ENCODE peak calls at places on chromosomes 5 and 9, in nine cellular contexts. One of them, this sample, is unnamed.

GRCh38 chr9:113471143-113471542 is 7.6 kb downstream of the RGS3 start:
- DNase-seq in prostate gland: no peak
- DNase-seq in suprapubic skin: no peak
- DNase-seq in endothelial cell of umbilical vein: no peak
- DNase-seq in GM12891: no peak
- DNase-seq in upper lobe of left lung: no peak
- DNase-seq in GM12878: no peak
- DNase-seq in transverse colon: no peak
- DNase-seq in K562: no peak
- DNase-seq in this sample: no peak

GRCh38 chr5:61620660-61621650 is 288.9 kb downstream of the ZSWIM6 start:
- DNase-seq in K562: no peak
- DNase-seq in endothelial cell of umbilical vein: no peak
- DNase-seq in GM12878: no peak
- DNase-seq in suprapubic skin: no peak
- DNase-seq in prostate gland: peak
- DNase-seq in transverse colon: no peak
- DNase-seq in GM12891: no peak
- DNase-seq in upper lobe of left lung: no peak
- DNase-seq in this sample: no peak

GRCh38 chr5:151074557-151074956 is 6.3 kb downstream of the TNIP1 start:
- DNase-seq in suprapubic skin: no peak
- DNase-seq in endothelial cell of umbilical vein: no peak
- DNase-seq in prostate gland: no peak
- DNase-seq in K562: no peak
- DNase-seq in transverse colon: no peak
- DNase-seq in GM12891: no peak
- DNase-seq in upper lobe of left lung: no peak
- DNase-seq in GM12878: no peak
- DNase-seq in this sample: no peak

GRCh38 chr5:134851307-134851923 is 5.6 kb downstream of the C5orf24 start:
- DNase-seq in GM12878: no peak
- DNase-seq in GM12891: no peak
- DNase-seq in upper lobe of left lung: no peak
- DNase-seq in transverse colon: no peak
- DNase-seq in K562: peak
- DNase-seq in endothelial cell of umbilical vein: peak
- DNase-seq in prostate gland: no peak
- DNase-seq in suprapubic skin: no peak
- DNase-seq in this sample: no peak

GRCh38 chr5:173742432-173742816 is 126.0 kb upstream of the BOD1 start:
- DNase-seq in upper lobe of left lung: no peak
- DNase-seq in prostate gland: no peak
- DNase-seq in GM12891: peak
- DNase-seq in GM12878: peak
- DNase-seq in K562: no peak
- DNase-seq in endothelial cell of umbilical vein: no peak
- DNase-seq in transverse colon: no peak
- DNase-seq in suprapubic skin: no peak
- DNase-seq in this sample: peak

GRCh38 chr9:36884721-36885120 is 149.3 kb downstream of the PAX5 start:
- DNase-seq in GM12891: no peak
- DNase-seq in prostate gland: no peak
- DNase-seq in endothelial cell of umbilical vein: no peak
- DNase-seq in suprapubic skin: no peak
- DNase-seq in upper lobe of left lung: no peak
- DNase-seq in transverse colon: no peak
- DNase-seq in K562: no peak
- DNase-seq in GM12878: no peak
- DNase-seq in this sample: no peak

GRCh38 chr5:61623401-61624069 is 291.5 kb downstream of the ZSWIM6 start:
- DNase-seq in GM12878: no peak
- DNase-seq in endothelial cell of umbilical vein: peak
- DNase-seq in upper lobe of left lung: no peak
- DNase-seq in prostate gland: no peak
- DNase-seq in K562: peak
- DNase-seq in GM12891: no peak
- DNase-seq in suprapubic skin: no peak
- DNase-seq in transverse colon: no peak
- DNase-seq in this sample: no peak

GRCh38 chr5:139745800-139746690 is 49.6 kb upstream of the PSD2 start:
- DNase-seq in upper lobe of left lung: peak
- DNase-seq in endothelial cell of umbilical vein: peak
- DNase-seq in transverse colon: peak
- DNase-seq in K562: peak
- DNase-seq in suprapubic skin: peak
- DNase-seq in GM12891: no peak
- DNase-seq in GM12878: no peak
- DNase-seq in prostate gland: peak
- DNase-seq in this sample: no peak

GRCh38 chr5:132283423-132284043 is 10.7 kb upstream of the SLC22A4 start:
- DNase-seq in GM12891: no peak
- DNase-seq in K562: no peak
- DNase-seq in prostate gland: no peak
- DNase-seq in suprapubic skin: no peak
- DNase-seq in upper lobe of left lung: no peak
- DNase-seq in GM12878: no peak
- DNase-seq in transverse colon: no peak
- DNase-seq in endothelial cell of umbilical vein: peak
- DNase-seq in this sample: no peak

GRCh38 chr9:16210440-16210839 is 657.6 kb downstream of the CCDC171 start:
- DNase-seq in suprapubic skin: no peak
- DNase-seq in GM12891: no peak
- DNase-seq in endothelial cell of umbilical vein: no peak
- DNase-seq in transverse colon: no peak
- DNase-seq in prostate gland: no peak
- DNase-seq in K562: no peak
- DNase-seq in GM12878: no peak
- DNase-seq in upper lobe of left lung: no peak
- DNase-seq in this sample: no peak

GRCh38 chr9:68872026-68872501 is 141.8 kb downstream of the PRKACG start:
- DNase-seq in prostate gland: no peak
- DNase-seq in suprapubic skin: no peak
- DNase-seq in GM12878: no peak
- DNase-seq in transverse colon: no peak
- DNase-seq in endothelial cell of umbilical vein: no peak
- DNase-seq in K562: no peak
- DNase-seq in upper lobe of left lung: no peak
- DNase-seq in GM12891: no peak
- DNase-seq in this sample: no peak

GRCh38 chr5:69295088-69295754 is 37.4 kb downstream of the CCDC125 start:
- DNase-seq in prostate gland: no peak
- DNase-seq in transverse colon: no peak
- DNase-seq in endothelial cell of umbilical vein: peak
- DNase-seq in GM12878: no peak
- DNase-seq in suprapubic skin: no peak
- DNase-seq in GM12891: no peak
- DNase-seq in K562: no peak
- DNase-seq in upper lobe of left lung: no peak
- DNase-seq in this sample: no peak

DNA sequence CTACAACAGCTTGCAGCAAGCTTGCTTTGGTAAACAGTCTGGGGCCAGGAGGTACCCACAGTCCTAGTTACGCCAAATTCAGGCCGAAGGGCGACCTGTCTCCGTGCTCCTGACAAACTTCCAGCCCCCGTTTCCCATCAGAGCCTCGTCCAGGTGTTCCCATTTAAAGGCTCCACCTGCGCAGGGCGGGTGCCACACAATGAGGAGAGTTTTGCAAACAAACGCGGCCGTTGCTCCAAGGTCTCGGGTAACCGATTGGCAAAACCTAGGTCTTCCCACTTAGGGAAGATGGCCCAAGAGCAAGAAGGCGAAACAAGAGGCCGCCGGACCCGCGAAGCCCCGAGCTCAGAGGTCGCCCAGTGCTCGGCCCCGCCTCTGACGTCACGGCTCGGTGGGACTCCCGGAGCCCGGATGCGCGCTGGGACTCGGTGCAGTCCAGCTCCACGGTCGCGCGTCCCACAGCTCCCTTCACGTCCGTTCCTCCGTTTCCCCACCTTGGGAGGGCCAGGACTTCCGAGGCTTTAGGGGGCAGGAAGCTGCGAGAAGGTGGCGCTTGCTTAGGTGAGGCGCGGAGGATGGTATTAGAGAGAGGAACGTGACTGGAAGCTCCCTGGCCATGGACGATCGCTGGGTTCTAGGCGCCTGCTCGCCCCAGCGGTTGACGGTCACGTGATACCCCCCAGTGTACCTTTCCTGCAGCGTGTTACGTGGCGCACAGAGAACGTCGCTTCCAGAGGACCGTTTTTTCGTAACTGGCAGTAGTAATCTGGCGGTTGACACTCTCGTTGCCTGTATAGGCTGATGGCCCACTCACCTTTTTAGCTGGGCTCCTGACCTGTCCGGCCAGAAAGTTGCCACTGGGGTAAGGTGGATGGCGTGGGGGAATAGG is 41.8 kb upstream of the KDM4C start:
- DNase-seq in transverse colon: peak
- DNase-seq in GM12891: no peak
- DNase-seq in suprapubic skin: peak
- DNase-seq in endothelial cell of umbilical vein: no peak
- DNase-seq in prostate gland: peak
- DNase-seq in GM12878: peak
- DNase-seq in upper lobe of left lung: peak
- DNase-seq in K562: no peak
- DNase-seq in this sample: peak
- TF ChIP-seq POLR2A in transverse colon: peak
- TF ChIP-seq POLR2A in GM12891: peak
- TF ChIP-seq POLR2A in suprapubic skin: no peak
- TF ChIP-seq POLR2A in endothelial cell of umbilical vein: no peak
- TF ChIP-seq POLR2A in prostate gland: no peak
- TF ChIP-seq POLR2A in GM12878: peak
- TF ChIP-seq POLR2A in upper lobe of left lung: peak
- TF ChIP-seq POLR2A in K562: no peak
- TF ChIP-seq POLR2A in this sample: peak

GRCh38 chr9:111937781-111938426 is 41.3 kb downstream of the UGCG start:
- DNase-seq in K562: no peak
- DNase-seq in endothelial cell of umbilical vein: peak
- DNase-seq in suprapubic skin: no peak
- DNase-seq in prostate gland: no peak
- DNase-seq in GM12878: peak
- DNase-seq in transverse colon: peak
- DNase-seq in GM12891: no peak
- DNase-seq in upper lobe of left lung: peak
- DNase-seq in this sample: no peak
- TF ChIP-seq POLR2AphosphoS5 in K562: no peak
- TF ChIP-seq POLR2AphosphoS5 in endothelial cell of umbilical vein: peak
- TF ChIP-seq POLR2AphosphoS5 in suprapubic skin: no peak
- TF ChIP-seq POLR2AphosphoS5 in prostate gland: no peak
- TF ChIP-seq POLR2AphosphoS5 in GM12878: peak
- TF ChIP-seq POLR2AphosphoS5 in transverse colon: no peak
- TF ChIP-seq POLR2AphosphoS5 in GM12891: peak
- TF ChIP-seq POLR2AphosphoS5 in upper lobe of left lung: peak
- TF ChIP-seq POLR2AphosphoS5 in this sample: peak

GRCh38 chr9:134375430-134376385 is 49.5 kb downstream of the RXRA start:
- DNase-seq in K562: peak
- DNase-seq in endothelial cell of umbilical vein: peak
- DNase-seq in suprapubic skin: no peak
- DNase-seq in upper lobe of left lung: no peak
- DNase-seq in prostate gland: peak
- DNase-seq in transverse colon: no peak
- DNase-seq in GM12878: no peak
- DNase-seq in GM12891: no peak
- DNase-seq in this sample: no peak

GRCh38 chr9:134375011-134375390 is 48.7 kb downstream of the RXRA start:
- DNase-seq in K562: no peak
- DNase-seq in transverse colon: no peak
- DNase-seq in GM12891: no peak
- DNase-seq in upper lobe of left lung: peak
- DNase-seq in endothelial cell of umbilical vein: no peak
- DNase-seq in suprapubic skin: no peak
- DNase-seq in prostate gland: peak
- DNase-seq in GM12878: no peak
- DNase-seq in this sample: no peak

GRCh38 chr9:134373269-134373668 is 47.0 kb downstream of the RXRA start:
- DNase-seq in prostate gland: no peak
- DNase-seq in K562: no peak
- DNase-seq in GM12891: no peak
- DNase-seq in transverse colon: no peak
- DNase-seq in endothelial cell of umbilical vein: no peak
- DNase-seq in suprapubic skin: no peak
- DNase-seq in GM12878: no peak
- DNase-seq in upper lobe of left lung: no peak
- DNase-seq in this sample: no peak

GRCh38 chr9:134373953-134374300 is 47.7 kb downstream of the RXRA start:
- DNase-seq in prostate gland: no peak
- DNase-seq in GM12891: no peak
- DNase-seq in upper lobe of left lung: no peak
- DNase-seq in endothelial cell of umbilical vein: no peak
- DNase-seq in GM12878: no peak
- DNase-seq in transverse colon: no peak
- DNase-seq in K562: no peak
- DNase-seq in suprapubic skin: no peak
- DNase-seq in this sample: no peak

GRCh38 chr9:134374301-134375010 is 48.2 kb downstream of the RXRA start:
- DNase-seq in K562: no peak
- DNase-seq in upper lobe of left lung: peak
- DNase-seq in GM12891: no peak
- DNase-seq in endothelial cell of umbilical vein: no peak
- DNase-seq in suprapubic skin: no peak
- DNase-seq in GM12878: no peak
- DNase-seq in prostate gland: no peak
- DNase-seq in transverse colon: no peak
- DNase-seq in this sample: no peak
- TF ChIP-seq POLR2A in K562: no peak
- TF ChIP-seq POLR2A in upper lobe of left lung: peak
- TF ChIP-seq POLR2A in GM12891: no peak
- TF ChIP-seq POLR2A in endothelial cell of umbilical vein: no peak
- TF ChIP-seq POLR2A in suprapubic skin: no peak
- TF ChIP-seq POLR2A in GM12878: no peak
- TF ChIP-seq POLR2A in prostate gland: no peak
- TF ChIP-seq POLR2A in transverse colon: no peak
- TF ChIP-seq POLR2A in this sample: no peak

GRCh38 chr5:115816226-115817042 is at the start of gene CDO1:
- DNase-seq in transverse colon: peak
- DNase-seq in suprapubic skin: peak
- DNase-seq in prostate gland: no peak
- DNase-seq in GM12878: no peak
- DNase-seq in GM12891: peak
- DNase-seq in endothelial cell of umbilical vein: peak
- DNase-seq in K562: no peak
- DNase-seq in upper lobe of left lung: no peak
- DNase-seq in this sample: peak
- TF ChIP-seq POLR2AphosphoS5 in transverse colon: no peak
- TF ChIP-seq POLR2AphosphoS5 in suprapubic skin: no peak
- TF ChIP-seq POLR2AphosphoS5 in prostate gland: no peak
- TF ChIP-seq POLR2AphosphoS5 in GM12878: no peak
- TF ChIP-seq POLR2AphosphoS5 in GM12891: no peak
- TF ChIP-seq POLR2AphosphoS5 in endothelial cell of umbilical vein: no peak
- TF ChIP-seq POLR2AphosphoS5 in K562: no peak
- TF ChIP-seq POLR2AphosphoS5 in upper lobe of left lung: no peak
- TF ChIP-seq POLR2AphosphoS5 in this sample: no peak

DNA sequence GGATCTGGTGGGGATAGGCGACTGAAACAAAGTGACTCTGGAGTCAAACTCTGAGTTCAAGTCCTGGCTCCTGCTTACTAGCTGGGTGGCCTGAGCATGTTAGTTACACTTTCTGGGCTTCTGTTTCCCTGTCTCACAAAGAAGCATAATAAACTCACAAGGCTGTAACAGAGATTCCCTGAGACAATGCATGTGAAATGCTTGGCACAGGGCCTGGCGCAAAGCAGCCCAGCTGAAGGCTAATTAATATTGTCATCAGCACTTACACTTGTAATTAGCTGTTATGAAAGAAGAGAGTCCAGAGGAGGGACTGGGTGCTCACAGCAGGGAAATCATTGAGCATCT is 64.1 kb upstream of the SPOCK1 start:
- DNase-seq in K562: no peak
- DNase-seq in suprapubic skin: no peak
- DNase-seq in endothelial cell of umbilical vein: no peak
- DNase-seq in prostate gland: no peak
- DNase-seq in upper lobe of left lung: no peak
- DNase-seq in GM12891: no peak
- DNase-seq in transverse colon: no peak
- DNase-seq in GM12878: no peak
- DNase-seq in this sample: no peak
- TF ChIP-seq POLR2A in K562: no peak
- TF ChIP-seq POLR2A in suprapubic skin: no peak
- TF ChIP-seq POLR2A in endothelial cell of umbilical vein: no peak
- TF ChIP-seq POLR2A in prostate gland: no peak
- TF ChIP-seq POLR2A in upper lobe of left lung: no peak
- TF ChIP-seq POLR2A in GM12891: no peak
- TF ChIP-seq POLR2A in transverse colon: no peak
- TF ChIP-seq POLR2A in GM12878: no peak
- TF ChIP-seq POLR2A in this sample: no peak

This sample was measured in GM12892.